ENCODE peak calls at places on chromosomes 16 and 17, in eight cellular contexts. E is thoracic aorta; U is psoas muscle; I is astrocyte of the spinal cord; O is Panc1; T is CD4-positive, alpha-beta T cell; S is HFFc6; Z is tibial artery. Y is an unnamed sample.

GRCh38 chr17:77891602-77892001 is 66.9 kb upstream of the TNRC6C start:
- DNase-seq in O (no peak), S (no peak), I (no peak), T (no peak), Z (peak; percentile 42), E (no peak), U (peak; percentile 20), Y (no peak)

GRCh38 chr17:79556263-79556662 is 54.6 kb downstream of the RBFOX3 start:
- DNase-seq in E (no peak), S (no peak), Z (no peak), I (no peak), T (no peak), O (no peak), U (peak; percentile 27), Y (no peak)

GRCh38 chr16:20920091-20920490 is 19.5 kb downstream of the LYRM1 start:
- DNase-seq in E (no peak), U (no peak), T (no peak), Z (no peak), I (no peak), O (no peak), S (no peak), Y (no peak)

GRCh38 chr16:58670177-58670576 is 14.4 kb downstream of the SLC38A7 start:
- DNase-seq in E (no peak), O (no peak), Z (no peak), I (no peak), T (no peak), U (no peak), S (no peak), Y (no peak)

GRCh38 chr17:80780381-80781187 is 211.1 kb upstream of the CHMP6 start:
- DNase-seq in I (no peak), E (no peak), U (no peak), S (peak; percentile 47), O (no peak), Z (peak; percentile 40), T (no peak), Y (no peak)

GRCh38 chr16:67767953-67768352 is 38.4 kb downstream of the RANBP10 start:
- DNase-seq in T (no peak), E (no peak), Z (no peak), U (no peak), O (no peak), S (peak; percentile 60), I (peak; percentile 75), Y (no peak)

GRCh38 chr17:82881900-82882714 is 42.3 kb upstream of the ZNF750 start:
- DNase-seq in E (no peak), I (no peak), O (no peak), T (no peak), Z (peak; percentile 88), U (peak; percentile 85), S (no peak), Y (no peak)

GRCh38 chr16:77860944-77861343 is 72.6 kb downstream of the VAT1L start:
- DNase-seq in T (no peak), O (no peak), U (no peak), I (no peak), E (no peak), S (no peak), Z (no peak), Y (no peak)

GRCh38 chr16:78469787-78470186 is 370.3 kb downstream of the WWOX start:
- DNase-seq in I (no peak), O (no peak), U (no peak), S (no peak), E (no peak), Z (no peak), T (no peak), Y (no peak)

GRCh38 chr17:49454050-49454449 is 39.4 kb upstream of the PHB1 start:
- DNase-seq in S (peak; percentile 7), T (no peak), I (peak; percentile 23), O (no peak), Z (no peak), E (no peak), U (no peak), Y (no peak)

GRCh38 chr16:85208643-85209520 is 96.6 kb upstream of the CIBAR2 start:
- DNase-seq in U (peak; percentile 10), O (no peak), I (no peak), Z (no peak), E (no peak), S (no peak), T (no peak), Y (no peak)

GRCh38 chr16:82834156-82834758 is 207.5 kb downstream of the CDH13 start:
- DNase-seq in S (no peak), E (no peak), O (no peak), I (peak; percentile 25), T (no peak), U (no peak), Z (no peak), Y (no peak)

GRCh38 chr17:14737984-14738651 is 437.2 kb downstream of the HS3ST3B1 start:
- DNase-seq in T (no peak), Z (peak; percentile 81), I (peak; percentile 92), E (peak; percentile 43), U (peak; percentile 91), S (peak; percentile 93), O (peak; percentile 63), Y (no peak)

GRCh38 chr17:65690626-65691310 is 129.3 kb upstream of the AXIN2 start:
- DNase-seq in I (no peak), E (no peak), Z (no peak), S (no peak), T (no peak), O (no peak), U (no peak), Y (no peak)

GRCh38 chr16:87465306-87465705 is 27.5 kb downstream of the ZCCHC14 start:
- DNase-seq in S (peak; percentile 74), T (no peak), Z (peak; percentile 93), E (peak; percentile 53), U (peak; percentile 93), I (peak; percentile 84), O (no peak), Y (peak; percentile 66)

GRCh38 chr17:42845918-42846593 is 1.7 kb downstream of the AOC2 start:
- DNase-seq in I (no peak), E (no peak), S (no peak), U (no peak), T (no peak), O (no peak), Z (no peak), Y (no peak)

GRCh38 chr16:66605177-66605999 is 884 bp downstream of the CMTM3 start:
- DNase-seq in S (peak; percentile 1), O (no peak), T (peak; percentile 19), U (peak; percentile 82), Z (peak; percentile 79), E (no peak), I (peak; percentile 61), Y (no peak)

GRCh38 chr16:2530629-2531318 is 434 bp downstream of the CEMP1 start:
- DNase-seq in U (peak; percentile 55), Z (no peak), T (no peak), S (no peak), I (no peak), E (no peak), O (no peak), Y (no peak)

GRCh38 chr17:38326996-38327792 is 16.6 kb downstream of the GPR179 start:
- DNase-seq in E (no peak), T (no peak), I (no peak), O (no peak), Z (no peak), U (no peak), S (no peak), Y (no peak)

GRCh38 chr17:58378895-58379824 is 27.2 kb upstream of the SUPT4H1 start:
- DNase-seq in I (no peak), U (no peak), E (no peak), S (no peak), T (no peak), O (no peak), Z (no peak), Y (no peak)

GRCh38 chr16:9309844-9310243 is 218.4 kb downstream of the HAPSTR1 start:
- DNase-seq in I (no peak), O (no peak), T (no peak), E (no peak), U (no peak), Z (no peak), S (no peak), Y (no peak)
- TF ChIP-seq CTCF in I (no peak), O (no peak), T (no peak), E (no peak), U (no peak), Z (no peak), S (no peak), Y (no peak)

GRCh38 chr17:4544135-4544651 is 11.0 kb downstream of the MYBBP1A start:
- DNase-seq in I (no peak), U (no peak), E (no peak), S (no peak), T (no peak), Z (no peak), O (no peak), Y (no peak)

GRCh38 chr17:4542003-4542725 is 13.0 kb downstream of the MYBBP1A start:
- DNase-seq in U (no peak), I (no peak), S (no peak), O (no peak), Z (no peak), E (no peak), T (no peak), Y (no peak)

GRCh38 chr17:4543557-4544026 is 11.6 kb downstream of the MYBBP1A start:
- DNase-seq in O (no peak), Z (no peak), T (no peak), S (no peak), I (no peak), U (peak; percentile 55), E (no peak), Y (no peak)

GRCh38 chr17:4541328-4542002 is 13.7 kb downstream of the MYBBP1A start:
- DNase-seq in I (no peak), U (peak; percentile 57), E (no peak), T (no peak), O (no peak), Z (no peak), S (no peak), Y (no peak)

DNA sequence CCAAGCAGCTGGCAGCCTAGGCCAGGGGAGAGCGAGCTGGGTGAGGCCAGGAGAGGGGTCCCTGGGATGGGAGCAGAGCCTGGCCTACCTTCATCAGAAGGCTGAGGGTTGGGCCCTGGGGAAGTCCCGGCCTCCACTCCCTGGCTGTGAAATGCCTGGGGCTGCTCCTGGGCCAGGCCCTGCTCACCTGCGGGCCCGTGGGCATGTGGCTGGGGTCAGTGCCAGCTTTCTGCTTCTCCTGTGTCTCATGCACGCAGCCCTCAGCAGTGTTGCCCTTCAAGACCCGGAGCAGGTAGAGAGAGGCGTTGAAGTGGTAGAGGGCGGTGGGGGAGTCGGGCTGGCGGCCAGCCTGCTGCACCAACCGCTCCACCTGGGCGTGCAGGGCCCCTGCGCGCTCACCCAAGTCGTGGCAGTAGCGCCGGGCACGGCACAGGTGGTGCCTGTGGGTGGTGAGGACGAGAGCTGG is 12.4 kb downstream of the MYBBP1A start:
- DNase-seq in O (no peak), I (no peak), Z (no peak), T (no peak), E (no peak), S (no peak), U (no peak), Y (no peak)
- TF ChIP-seq CTCF in O (no peak), I (no peak), Z (no peak), T (no peak), E (no peak), S (no peak), U (no peak), Y (no peak)

GRCh38 chr16:13229039-13229438 is 327.6 kb downstream of the SHISA9 start:
- DNase-seq in T (no peak), Z (no peak), E (no peak), O (no peak), S (no peak), U (no peak), I (no peak), Y (no peak)
- TF ChIP-seq CTCF in T (no peak), Z (no peak), E (no peak), O (no peak), S (no peak), U (no peak), I (no peak), Y (no peak)

GRCh38 chr17:30805944-30806456 is 18.5 kb downstream of the CRLF3 start:
- DNase-seq in E (no peak), U (no peak), S (no peak), Z (no peak), I (no peak), O (no peak), T (no peak), Y (no peak)
- TF ChIP-seq CTCF in E (no peak), U (no peak), S (peak; percentile 63), Z (no peak), I (peak; percentile 13), O (no peak), T (peak; percentile 61), Y (no peak)